ENCODE peak calls at places on chromosomes 11 and 22, in seven cellular contexts. W is EL, X is ACHN, J is Caki2, K is brain pericyte, B is Daoy, M is NCI-H2081. C is an unnamed sample.

GRCh38 chr11:64445651-64446050 is 86.7 kb downstream of the RPS6KA4 start:
- DNase-seq in W (no peak), X (no peak), J (no peak), K (no peak), B (no peak), M (no peak), C (no peak)

GRCh38 chr11:133342453-133342852 is 189.8 kb downstream of the OPCML start:
- DNase-seq in W (no peak), X (no peak), J (no peak), K (no peak), B (no peak), M (no peak), C (no peak)

GRCh38 chr22:17974703-17975372 is 49.5 kb downstream of the MICAL3 start:
- DNase-seq in W (no peak), X (no peak), J (no peak), K (no peak), B (no peak), M (no peak), C (no peak)

GRCh38 chr11:76653674-76654309 is 16.8 kb downstream of the LRRC32 start:
- DNase-seq in W (peak; percentile 36), X (no peak), J (no peak), K (peak; percentile 55), B (no peak), M (no peak), C (peak; percentile 20)

GRCh38 chr11:67293090-67293489 is 4.0 kb downstream of the ANKRD13D start:
- DNase-seq in W (peak; percentile 72), X (no peak), J (no peak), K (no peak), B (peak; percentile 61), M (no peak), C (no peak)

GRCh38 chr11:76578655-76579046 is 91.9 kb downstream of the LRRC32 start:
- DNase-seq in W (peak; percentile 17), X (no peak), J (peak; percentile 95), K (no peak), B (no peak), M (no peak), C (no peak)

GRCh38 chr11:108697872-108698473 is 33.1 kb downstream of the DDX10 start:
- DNase-seq in W (peak; percentile 71), X (peak; percentile 63), J (peak; percentile 30), K (peak; percentile 41), B (peak; percentile 52), M (peak; percentile 53), C (peak; percentile 44)

GRCh38 chr11:128463975-128464374 is 123.4 kb downstream of the ETS1 start:
- DNase-seq in W (no peak), X (no peak), J (peak; percentile 19), K (no peak), B (no peak), M (no peak), C (no peak)

GRCh38 chr11:57210731-57211335 is 26.2 kb downstream of the APLNR start:
- DNase-seq in W (no peak), X (no peak), J (no peak), K (no peak), B (no peak), M (no peak), C (no peak)

GRCh38 chr11:107928767-107929507 is 689 bp downstream of the RAB39A start:
- DNase-seq in W (no peak), X (peak; percentile 64), J (no peak), K (no peak), B (peak; percentile 60), M (peak; percentile 43), C (peak; percentile 27)